ENCODE peak calls at places on chromosomes 1 and 21, in four cellular contexts. B is HepG2, Y is transverse colon, Z is K562. Q is an unnamed sample.
A peak's percentile ranks its signal among the peaks of the same experiment; 100 is the strongest.

GRCh38 chr1:114729782-114730181 is 13.2 kb upstream of the NRAS start:
- DNase-seq in B (no peak), Y (no peak), Z (no peak), Q (no peak)

GRCh38 chr1:100469578-100469977 is 68.4 kb upstream of the GPR88 start:
- DNase-seq in B (no peak), Y (no peak), Z (no peak), Q (no peak)

GRCh38 chr1:243251544-243251943 is 3.5 kb downstream of the CEP170 start:
- DNase-seq in B (no peak), Y (no peak), Z (no peak), Q (no peak)

GRCh38 chr1:177948336-177948972 is 21.4 kb downstream of the SEC16B start:
- DNase-seq in B (peak; percentile 48), Y (peak; percentile 52), Z (peak; percentile 61), Q (peak; percentile 75)

GRCh38 chr21:19340303-19340702 is 936.7 kb upstream of the TMPRSS15 start:
- DNase-seq in B (no peak), Y (no peak), Z (no peak), Q (no peak)

GRCh38 chr1:248375446-248375845 is at the start of gene OR2T6:
- DNase-seq in B (no peak), Y (no peak), Z (no peak), Q (no peak)

GRCh38 chr1:184242507-184242943 is 144.3 kb upstream of the C1orf21 start:
- DNase-seq in B (no peak), Y (no peak), Z (no peak), Q (no peak)

GRCh38 chr1:167196185-167196584 is 24.5 kb upstream of the POU2F1 start:
- DNase-seq in B (no peak), Y (no peak), Z (no peak), Q (no peak)

GRCh38 chr1:41481109-41481775 is 3.2 kb downstream of the EDN2 start:
- DNase-seq in B (no peak), Y (no peak), Z (no peak), Q (no peak)

GRCh38 chr1:74703386-74704182 is 29.3 kb downstream of the CRYZ start:
- DNase-seq in B (no peak), Y (no peak), Z (no peak), Q (no peak)

GRCh38 chr1:26388791-26389445 is 16.4 kb upstream of the ZNF683 start:
- DNase-seq in B (no peak), Y (no peak), Z (no peak), Q (no peak)

GRCh38 chr1:235861857-235862256 is 4.8 kb downstream of the LYST start:
- DNase-seq in B (no peak), Y (no peak), Z (no peak), Q (no peak)

GRCh38 chr1:47901001-47901575 is 96.1 kb downstream of the TRABD2B start:
- DNase-seq in B (no peak), Y (no peak), Z (no peak), Q (no peak)

GRCh38 chr1:5915587-5916571 is 76.3 kb downstream of the NPHP4 start:
- DNase-seq in B (peak; percentile 30), Y (no peak), Z (peak; percentile 58), Q (no peak)

GRCh38 chr1:192730206-192730605 is 78.6 kb upstream of the RGS2 start:
- DNase-seq in B (no peak), Y (no peak), Z (no peak), Q (no peak)

GRCh38 chr1:13664451-13664850 is 35.5 kb upstream of the PRDM2 start:
- DNase-seq in B (no peak), Y (no peak), Z (no peak), Q (no peak)

GRCh38 chr1:165114022-165114888 is 242.3 kb downstream of the LMX1A start:
- DNase-seq in B (peak; percentile 35), Y (peak; percentile 24), Z (peak; percentile 24), Q (no peak)

GRCh38 chr1:156436319-156437043 is 64.1 kb downstream of the MEF2D start:
- DNase-seq in B (no peak), Y (no peak), Z (no peak), Q (no peak)

GRCh38 chr1:47849611-47850261 is 147.4 kb downstream of the TRABD2B start:
- DNase-seq in B (no peak), Y (no peak), Z (no peak), Q (no peak)

GRCh38 chr1:60571811-60572210 is 498.2 kb upstream of the C1orf87 start:
- DNase-seq in B (no peak), Y (no peak), Z (no peak), Q (no peak)

GRCh38 chr1:151790940-151791651 is 796 bp upstream of the TDRKH start:
- DNase-seq in B (peak; percentile 11), Y (peak; percentile 48), Z (peak; percentile 51), Q (no peak)

GRCh38 chr1:47608296-47608875 is 170.5 kb downstream of the FOXD2 start:
- DNase-seq in B (no peak), Y (no peak), Z (no peak), Q (no peak)

GRCh38 chr21:27189870-27190269 is 223.0 kb upstream of the ADAMTS5 start:
- DNase-seq in B (no peak), Y (no peak), Z (no peak), Q (no peak)

GRCh38 chr1:208031932-208032320 is 121.0 kb upstream of the CD34 start:
- DNase-seq in B (no peak), Y (no peak), Z (no peak), Q (peak; percentile 59)

GRCh38 chr1:208036177-208036808 is 125.4 kb upstream of the CD34 start:
- DNase-seq in B (peak; percentile 30), Y (no peak), Z (peak; percentile 59), Q (no peak)

GRCh38 chr1:208031316-208031931 is 120.5 kb upstream of the CD34 start:
- DNase-seq in B (no peak), Y (no peak), Z (no peak), Q (peak; percentile 50)

GRCh38 chr1:208033236-208033635 is 122.3 kb upstream of the CD34 start:
- DNase-seq in B (no peak), Y (no peak), Z (no peak), Q (peak; percentile 61)

GRCh38 chr1:208034135-208034534 is 123.2 kb upstream of the CD34 start:
- DNase-seq in B (no peak), Y (no peak), Z (no peak), Q (peak; percentile 49)
- H3K36me3 ChIP-seq in B (no peaks in the 10 kb centered on the region), Y (no peaks in the 10 kb centered on the region), Z (no peaks in the 10 kb centered on the region), Q (peaks cover 4% of the 10 kb centered on the region)

DNA sequence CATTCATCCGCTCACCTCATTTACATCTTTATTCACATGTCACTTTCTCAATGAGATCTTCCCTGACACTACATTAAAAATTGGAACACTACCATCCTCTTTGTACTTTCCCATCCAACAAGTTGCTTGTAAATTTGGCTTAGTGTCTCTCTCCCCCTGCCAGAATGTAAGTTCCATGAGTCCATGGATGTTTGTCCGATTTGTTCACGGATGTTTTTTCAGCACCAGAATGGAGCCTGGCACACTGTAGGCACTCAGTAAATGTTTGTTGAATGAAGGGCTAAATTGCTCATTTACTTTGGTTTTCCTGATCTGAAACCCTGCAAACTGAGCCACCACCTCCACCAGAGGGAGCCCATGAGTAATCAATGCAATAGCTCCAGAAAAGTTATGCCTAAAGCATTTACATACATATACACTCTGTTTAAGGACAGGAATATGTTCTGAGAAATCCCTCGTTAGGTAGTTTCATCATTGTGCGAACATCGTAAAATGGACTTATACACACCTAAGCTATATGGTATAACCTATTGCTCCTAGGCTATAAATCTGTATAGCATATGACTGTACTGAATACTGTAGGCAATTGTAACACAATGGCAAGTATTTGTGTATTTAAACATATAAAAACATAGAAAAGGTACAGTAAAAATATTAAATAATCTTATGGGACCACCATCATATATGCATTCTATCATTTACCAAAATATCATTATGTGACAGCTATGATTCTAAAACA is 2.8 kb upstream of the EYA3 start:
- DNase-seq in B (peak; percentile 61), Y (peak; percentile 88), Z (peak; percentile 75), Q (no peak)
- TF ChIP-seq EP300 in B (no peak), Y (no peak), Z (no peak), Q (no peak)

DNA sequence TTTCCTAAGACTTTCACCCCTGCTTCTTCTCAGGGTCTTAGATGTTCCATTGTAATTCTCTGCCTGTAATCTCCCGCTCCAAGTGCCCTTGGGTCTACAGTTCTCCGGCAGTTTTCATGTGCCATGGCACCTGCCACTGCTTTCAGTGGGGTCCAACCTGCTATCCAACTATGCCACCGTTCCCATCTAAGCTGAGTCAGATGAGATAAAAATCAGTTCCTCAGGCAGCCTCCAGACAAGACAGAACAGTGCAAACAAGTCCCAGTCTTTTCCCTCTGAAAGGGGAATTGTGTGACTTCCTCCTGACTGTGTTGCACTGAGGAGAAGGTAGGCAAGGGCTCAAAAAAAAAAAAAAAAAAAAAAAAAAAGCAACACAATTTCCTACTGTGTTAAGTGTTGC is 50.8 kb downstream of the EBNA1BP2 start:
- DNase-seq in B (no peak), Y (no peak), Z (no peak), Q (no peak)
- H3K4me3 ChIP-seq in B (peak overlapping the region; percentile 62), Y (no peak overlapping the region), Z (no peak overlapping the region), Q (no peak overlapping the region)

DNA sequence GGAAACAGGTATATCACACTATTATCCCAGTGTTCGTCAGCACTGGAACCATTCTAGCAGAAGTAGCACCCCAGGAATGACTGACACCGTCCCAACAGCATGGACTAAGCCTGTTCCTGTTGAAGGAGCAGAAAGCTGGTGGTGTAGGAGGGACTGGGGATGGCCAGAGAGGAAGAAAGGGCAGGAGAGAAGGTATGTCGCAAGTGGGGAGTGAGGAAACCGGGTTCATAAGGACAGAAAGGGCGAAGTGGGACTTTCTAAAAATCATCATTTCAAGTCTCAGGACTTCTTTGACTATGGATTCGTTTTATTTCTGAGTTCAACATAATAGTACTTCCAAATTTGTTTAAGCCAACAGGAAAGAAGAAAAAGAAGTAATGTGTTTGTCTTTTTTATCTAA is 19.7 kb upstream of the MX1 start:
- DNase-seq in B (no peak), Y (no peak), Z (no peak), Q (no peak)
- H3K36me3 ChIP-seq in B (peaks cover 5% of the 10 kb centered on the region), Y (no peaks in the 10 kb centered on the region), Z (no peaks in the 10 kb centered on the region), Q (peaks cover 17% of the 10 kb centered on the region)

Q was measured in sigmoid colon.